ENCODE peak calls at places on chromosomes 11 and 22, in six cellular contexts. One of them, this sample, is unnamed.
A peak's percentile ranks its signal among the peaks of the same experiment; 100 is the strongest.

GRCh38 chr11:8934735-8935478 is 2.2 kb upstream of the C11orf16 start:
- DNase-seq in K562: peak; percentile 27
- DNase-seq in A549: peak; percentile 48
- DNase-seq in GM12878: no peak
- DNase-seq in IMR-90: peak; percentile 90
- DNase-seq in SK-N-SH: no peak
- DNase-seq in this sample: peak; percentile 18

GRCh38 chr11:80542704-80543103 is 1101.9 kb upstream of the TENM4 start:
- DNase-seq in GM12878: no peak
- DNase-seq in K562: no peak
- DNase-seq in A549: no peak
- DNase-seq in SK-N-SH: no peak
- DNase-seq in IMR-90: no peak
- DNase-seq in this sample: no peak

GRCh38 chr11:17277024-17277584 is 565 bp downstream of the NUCB2 start:
- DNase-seq in GM12878: no peak
- DNase-seq in SK-N-SH: no peak
- DNase-seq in A549: peak; percentile 24
- DNase-seq in K562: peak; percentile 40
- DNase-seq in IMR-90: peak; percentile 63
- DNase-seq in this sample: no peak

GRCh38 chr11:127531167-127531566 is 530.6 kb upstream of the KIRREL3 start:
- DNase-seq in K562: no peak
- DNase-seq in GM12878: no peak
- DNase-seq in SK-N-SH: no peak
- DNase-seq in IMR-90: no peak
- DNase-seq in A549: no peak
- DNase-seq in this sample: no peak

GRCh38 chr11:77303328-77303727 is 1.8 kb upstream of the GDPD4 start:
- DNase-seq in K562: no peak
- DNase-seq in A549: no peak
- DNase-seq in IMR-90: no peak
- DNase-seq in SK-N-SH: peak; percentile 21
- DNase-seq in GM12878: no peak
- DNase-seq in this sample: no peak

GRCh38 chr11:95443386-95443785 is 212.4 kb upstream of the SESN3 start:
- DNase-seq in GM12878: peak; percentile 48
- DNase-seq in IMR-90: no peak
- DNase-seq in SK-N-SH: no peak
- DNase-seq in K562: peak; percentile 47
- DNase-seq in A549: peak; percentile 1
- DNase-seq in this sample: peak; percentile 5

GRCh38 chr11:71370895-71371673 is 77.1 kb downstream of the DHCR7 start:
- DNase-seq in K562: peak; percentile 6
- DNase-seq in IMR-90: no peak
- DNase-seq in SK-N-SH: no peak
- DNase-seq in A549: no peak
- DNase-seq in GM12878: no peak
- DNase-seq in this sample: no peak

GRCh38 chr11:117932987-117933386 is 3.8 kb upstream of the TMPRSS13 start:
- DNase-seq in GM12878: no peak
- DNase-seq in A549: no peak
- DNase-seq in SK-N-SH: no peak
- DNase-seq in K562: no peak
- DNase-seq in IMR-90: no peak
- DNase-seq in this sample: no peak

GRCh38 chr11:65880844-65881421 is 1.3 kb downstream of the CTSW start:
- DNase-seq in K562: no peak
- DNase-seq in IMR-90: no peak
- DNase-seq in SK-N-SH: no peak
- DNase-seq in GM12878: no peak
- DNase-seq in A549: no peak
- DNase-seq in this sample: no peak

GRCh38 chr22:49718396-49718795 is 109.3 kb downstream of the BRD1 start:
- DNase-seq in SK-N-SH: no peak
- DNase-seq in A549: no peak
- DNase-seq in GM12878: no peak
- DNase-seq in K562: no peak
- DNase-seq in IMR-90: no peak
- DNase-seq in this sample: no peak

GRCh38 chr11:4025957-4026324 is 68.7 kb upstream of the RRM1 start:
- DNase-seq in SK-N-SH: peak; percentile 46
- DNase-seq in K562: no peak
- DNase-seq in IMR-90: peak; percentile 10
- DNase-seq in GM12878: no peak
- DNase-seq in A549: no peak
- DNase-seq in this sample: no peak

GRCh38 chr11:106091480-106092123 is 14.1 kb downstream of the AASDHPPT start:
- DNase-seq in GM12878: peak; percentile 56
- DNase-seq in SK-N-SH: no peak
- DNase-seq in IMR-90: peak; percentile 88
- DNase-seq in A549: no peak
- DNase-seq in K562: no peak
- DNase-seq in this sample: no peak

DNA sequence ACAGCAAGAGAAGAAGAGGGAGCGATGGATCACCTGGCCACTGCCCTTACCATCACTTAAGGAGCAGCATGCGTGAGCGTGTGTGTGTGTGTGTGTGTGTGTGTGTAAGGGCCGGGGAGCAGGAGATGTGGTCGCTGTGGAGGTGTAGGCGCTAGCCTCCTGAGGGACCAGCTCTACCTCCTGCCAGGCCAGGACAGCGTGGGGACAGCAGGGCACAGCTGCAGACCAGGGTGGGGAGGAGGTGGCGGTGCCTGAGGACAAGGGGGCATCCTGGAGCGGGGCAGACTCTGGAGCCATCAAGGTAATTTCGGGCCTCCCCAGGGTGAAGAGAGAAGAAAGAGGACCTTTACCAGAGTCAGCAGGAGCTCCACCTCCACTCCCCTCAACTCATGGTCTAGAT is 100.8 kb upstream of the THY1 start:
- DNase-seq in GM12878: no peak
- DNase-seq in K562: no peak
- DNase-seq in A549: no peak
- DNase-seq in IMR-90: no peak
- DNase-seq in SK-N-SH: no peak
- DNase-seq in this sample: no peak
- TF ChIP-seq SMC3 in GM12878: no peak
- TF ChIP-seq SMC3 in K562: no peak
- TF ChIP-seq SMC3 in A549: no peak
- TF ChIP-seq SMC3 in IMR-90: no peak
- TF ChIP-seq SMC3 in SK-N-SH: no peak
- TF ChIP-seq SMC3 in this sample: no peak

GRCh38 chr22:40653361-40653760 is 16.8 kb upstream of the MRTFA start:
- DNase-seq in A549: no peak
- DNase-seq in SK-N-SH: no peak
- DNase-seq in IMR-90: no peak
- DNase-seq in K562: no peak
- DNase-seq in GM12878: no peak
- DNase-seq in this sample: no peak
- TF ChIP-seq SMC3 in A549: no peak
- TF ChIP-seq SMC3 in SK-N-SH: no peak
- TF ChIP-seq SMC3 in IMR-90: no peak
- TF ChIP-seq SMC3 in K562: no peak
- TF ChIP-seq SMC3 in GM12878: no peak
- TF ChIP-seq SMC3 in this sample: no peak

DNA sequence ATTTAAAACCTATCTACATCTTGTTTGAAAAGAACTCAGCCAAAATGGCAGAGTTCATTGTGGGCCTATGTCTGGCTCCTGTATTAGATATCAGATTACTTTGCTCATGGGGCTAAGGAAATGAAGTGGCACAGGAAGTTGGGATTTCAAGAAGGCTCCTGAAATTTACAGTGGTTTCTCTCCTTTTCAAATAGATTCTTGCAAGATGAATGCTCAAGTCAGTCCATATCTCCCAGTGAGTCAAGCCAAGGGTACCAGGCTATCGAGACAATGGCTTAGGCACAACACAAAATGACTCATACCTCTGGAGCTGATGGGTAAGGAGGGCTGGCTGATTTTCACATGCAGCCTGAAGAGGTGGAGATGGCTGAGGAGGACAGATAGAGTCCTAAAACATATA is 24.1 kb upstream of the APOA1 start:
- DNase-seq in A549: no peak
- DNase-seq in GM12878: no peak
- DNase-seq in SK-N-SH: no peak
- DNase-seq in IMR-90: peak; percentile 83
- DNase-seq in K562: peak; percentile 47
- DNase-seq in this sample: no peak
- TF ChIP-seq SMC3 in A549: no peak
- TF ChIP-seq SMC3 in GM12878: no peak
- TF ChIP-seq SMC3 in SK-N-SH: no peak
- TF ChIP-seq SMC3 in IMR-90: no peak
- TF ChIP-seq SMC3 in K562: no peak
- TF ChIP-seq SMC3 in this sample: no peak

GRCh38 chr11:33258631-33259184 is 1.5 kb downstream of the HIPK3 start:
- DNase-seq in GM12878: no peak
- DNase-seq in SK-N-SH: no peak
- DNase-seq in A549: peak; percentile 76
- DNase-seq in K562: no peak
- DNase-seq in IMR-90: peak; percentile 56
- DNase-seq in this sample: peak; percentile 53
- TF ChIP-seq SMC3 in GM12878: no peak
- TF ChIP-seq SMC3 in SK-N-SH: no peak
- TF ChIP-seq SMC3 in A549: no peak
- TF ChIP-seq SMC3 in K562: no peak
- TF ChIP-seq SMC3 in IMR-90: no peak
- TF ChIP-seq SMC3 in this sample: no peak

DNA sequence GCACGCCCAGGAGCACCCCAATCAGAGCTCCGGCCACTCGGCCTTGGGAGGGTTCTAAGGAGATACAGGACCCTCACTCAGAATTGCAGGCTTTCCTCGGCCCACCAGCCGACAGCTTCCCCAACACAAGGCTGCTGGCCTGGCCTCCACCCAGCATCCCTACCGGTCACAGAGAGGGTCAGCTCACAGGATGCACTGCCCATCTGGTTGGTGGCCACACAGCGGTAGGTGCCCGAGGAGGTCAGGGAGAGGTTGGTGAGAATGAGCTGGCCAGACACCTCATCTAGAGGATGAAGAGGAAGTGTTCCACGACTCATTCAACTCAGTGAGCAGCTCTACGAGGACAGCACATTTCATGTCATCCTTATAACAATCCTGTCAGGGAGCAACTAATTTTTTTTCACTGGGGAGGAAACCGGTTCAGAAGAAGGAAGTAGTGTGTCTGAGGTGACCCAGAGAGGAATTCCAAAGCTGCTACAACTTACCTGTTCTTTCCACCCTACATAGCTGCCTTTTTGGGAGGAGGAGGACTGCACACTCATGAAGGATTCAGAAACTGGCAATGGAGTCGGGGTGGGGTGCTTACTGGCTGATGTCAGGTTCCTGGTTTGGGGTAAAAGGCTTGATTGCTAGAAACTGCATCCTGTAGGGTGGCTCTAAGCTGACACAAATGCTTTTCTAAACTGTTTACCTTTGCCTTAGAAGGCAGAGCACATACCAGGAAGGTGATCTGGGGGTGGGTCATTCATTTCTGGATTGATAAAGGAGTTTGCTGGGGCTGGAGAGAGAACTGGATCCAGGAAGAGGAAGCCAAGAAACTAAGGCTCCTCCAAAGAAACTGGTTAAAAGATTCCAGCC is 3.3 kb downstream of the VSIG2 start:
- DNase-seq in A549: no peak
- DNase-seq in IMR-90: peak; percentile 56
- DNase-seq in K562: no peak
- DNase-seq in SK-N-SH: no peak
- DNase-seq in GM12878: no peak
- DNase-seq in this sample: no peak
- TF ChIP-seq SMC3 in A549: no peak
- TF ChIP-seq SMC3 in IMR-90: no peak
- TF ChIP-seq SMC3 in K562: no peak
- TF ChIP-seq SMC3 in SK-N-SH: no peak
- TF ChIP-seq SMC3 in GM12878: no peak
- TF ChIP-seq SMC3 in this sample: no peak

This sample was measured in HepG2.